ENCODE peak calls at places on chromosomes 6 and 20, in six cellular contexts. K is amniotic stem cell; C is dorsolateral prefrontal cortex; E is CD4-positive, alpha-beta T cell; U is activated naive CD8-positive, alpha-beta T cell treated with anti-CD3 and anti-CD28 coated beads, Interleukin-2, amount 50 U/mL, for 24 hours; Z is cardiac septum. B is an unnamed sample.

GRCh38 chr6:81909981-81910910 is 157.8 kb upstream of the TENT5A start:
- DNase-seq in K (no peak), C (no peak), E (no peak), U (no peak), Z (no peak), B (no peak)

GRCh38 chr6:68458447-68458846 is 176.6 kb upstream of the ADGRB3 start:
- DNase-seq in K (no peak), C (no peak), E (no peak), U (no peak), Z (no peak), B (no peak)

GRCh38 chr20:63708301-63709148 is 686 bp downstream of the ZGPAT start:
- DNase-seq in K (no peak), C (peak; percentile 43), E (no peak), U (no peak), Z (peak; percentile 68), B (peak; percentile 37)

GRCh38 chr6:90098637-90099036 is 198.0 kb downstream of the BACH2 start:
- DNase-seq in K (no peak), C (no peak), E (no peak), U (no peak), Z (no peak), B (peak; percentile 23)

GRCh38 chr20:3908667-3909066 is 19.5 kb downstream of the PANK2 start:
- DNase-seq in K (no peak), C (no peak), E (no peak), U (no peak), Z (no peak), B (no peak)

GRCh38 chr6:35634316-35634715 is 54.4 kb downstream of the FKBP5 start:
- DNase-seq in K (no peak), C (no peak), E (no peak), U (no peak), Z (no peak), B (no peak)

GRCh38 chr6:135251964-135252429 is 70.9 kb downstream of the MYB start:
- DNase-seq in K (no peak), C (no peak), E (no peak), U (no peak), Z (no peak), B (no peak)

GRCh38 chr6:165729307-165729936 is 66.4 kb upstream of the PDE10A start:
- DNase-seq in K (no peak), C (no peak), E (no peak), U (peak; percentile 45), Z (no peak), B (peak; percentile 1)

GRCh38 chr6:75775219-75775618 is 26.2 kb downstream of the MYO6 start:
- DNase-seq in K (no peak), C (no peak), E (no peak), U (no peak), Z (no peak), B (no peak)

GRCh38 chr6:16903470-16903869 is 142.2 kb upstream of the ATXN1 start:
- DNase-seq in K (no peak), C (no peak), E (no peak), U (no peak), Z (no peak), B (no peak)

GRCh38 chr20:37381621-37382538 is 35.9 kb downstream of the SRC start:
- DNase-seq in K (no peak), C (no peak), E (no peak), U (no peak), Z (no peak), B (no peak)

GRCh38 chr6:42898891-42899361 is 16.9 kb upstream of the PTCRA start:
- DNase-seq in K (peak; percentile 39), C (peak; percentile 60), E (peak; percentile 54), U (peak; percentile 78), Z (no peak), B (peak; percentile 37)

GRCh38 chr20:13006825-13007224 is 1.9 kb upstream of the SPTLC3 start:
- DNase-seq in K (peak; percentile 51), C (no peak), E (no peak), U (no peak), Z (no peak), B (peak; percentile 63)

GRCh38 chr6:34393191-34393967 is 910 bp upstream of the NUDT3 start:
- DNase-seq in K (no peak), C (no peak), E (peak; percentile 7), U (no peak), Z (no peak), B (no peak)

GRCh38 chr20:32326507-32326851 is 31.7 kb upstream of the ASXL1 start:
- DNase-seq in K (no peak), C (no peak), E (no peak), U (no peak), Z (no peak), B (no peak)

GRCh38 chr6:152954443-152954842 is 28.4 kb downstream of the FBXO5 start:
- DNase-seq in K (no peak), C (no peak), E (no peak), U (no peak), Z (no peak), B (no peak)

GRCh38 chr20:62900692-62901584 is 25.4 kb downstream of the DIDO1 start:
- DNase-seq in K (no peak), C (no peak), E (no peak), U (no peak), Z (no peak), B (peak; percentile 51)

GRCh38 chr6:46191961-46192360 is 21.2 kb upstream of the ENPP5 start:
- DNase-seq in K (peak; percentile 43), C (no peak), E (no peak), U (no peak), Z (no peak), B (peak; percentile 85)

GRCh38 chr20:57749861-57750260 is 40.0 kb upstream of the PMEPA1 start:
- DNase-seq in K (no peak), C (no peak), E (no peak), U (no peak), Z (no peak), B (no peak)

GRCh38 chr6:105482227-105482839 is 79.5 kb upstream of the PREP start:
- DNase-seq in K (no peak), C (no peak), E (no peak), U (no peak), Z (no peak), B (no peak)

GRCh38 chr20:25553819-25554296 is 31.5 kb downstream of the NINL start:
- DNase-seq in K (no peak), C (no peak), E (no peak), U (no peak), Z (no peak), B (no peak)

GRCh38 chr6:28693751-28694443 is 168.2 kb downstream of the GPX5 start:
- DNase-seq in K (no peak), C (no peak), E (no peak), U (no peak), Z (no peak), B (no peak)

GRCh38 chr6:39294133-39294532 is 20.1 kb downstream of the KCNK17 start:
- DNase-seq in K (no peak), C (no peak), E (no peak), U (no peak), Z (no peak), B (no peak)

GRCh38 chr6:79702701-79703100 is 71.6 kb downstream of the SH3BGRL2 start:
- DNase-seq in K (no peak), C (no peak), E (no peak), U (peak; percentile 15), Z (no peak), B (no peak)